ENCODE peak calls at places on chromosome 21, in five cellular contexts. S, C, M, X and L are unnamed samples.

GRCh38 chr21:25838809-25839208 is 104.0 kb downstream of the GABPA start:
- DNase-seq in S (no peak), C (no peak), M (no peak), X (no peak), L (no peak)

GRCh38 chr21:14850394-14850793 is 214.4 kb downstream of the NRIP1 start:
- DNase-seq in S (no peak), C (no peak), M (no peak), X (no peak), L (peak; percentile 50)

GRCh38 chr21:31755027-31755426 is 23.1 kb upstream of the SCAF4 start:
- DNase-seq in S (no peak), C (no peak), M (no peak), X (no peak), L (no peak)

GRCh38 chr21:44439211-44439600 is 16.1 kb upstream of the LRRC3 start:
- DNase-seq in S (no peak), C (no peak), M (peak; percentile 32), X (no peak), L (no peak)

GRCh38 chr21:25885405-25885804 is 150.6 kb downstream of the GABPA start:
- DNase-seq in S (no peak), C (no peak), M (no peak), X (no peak), L (peak; percentile 18)

GRCh38 chr21:25456672-25457071 is 150.6 kb downstream of the MRPL39 start:
- DNase-seq in S (no peak), C (no peak), M (no peak), X (no peak), L (peak; percentile 79)

GRCh38 chr21:45322231-45322959 is 34.7 kb upstream of the POFUT2 start:
- DNase-seq in S (no peak), C (no peak), M (no peak), X (peak; percentile 5), L (no peak)

GRCh38 chr21:28554660-28555475 is 437.8 kb downstream of the LTN1 start:
- DNase-seq in S (no peak), C (no peak), M (no peak), X (no peak), L (peak; percentile 62)

GRCh38 chr21:42496120-42496838 is at the start of gene RSPH1:
- DNase-seq in S (peak; percentile 99), C (peak; percentile 91), M (peak; percentile 100), X (peak; percentile 100), L (peak; percentile 98)
- TF ChIP-seq CTCF in S (no peak), C (no peak), M (no peak), X (no peak), L (no peak)

DNA sequence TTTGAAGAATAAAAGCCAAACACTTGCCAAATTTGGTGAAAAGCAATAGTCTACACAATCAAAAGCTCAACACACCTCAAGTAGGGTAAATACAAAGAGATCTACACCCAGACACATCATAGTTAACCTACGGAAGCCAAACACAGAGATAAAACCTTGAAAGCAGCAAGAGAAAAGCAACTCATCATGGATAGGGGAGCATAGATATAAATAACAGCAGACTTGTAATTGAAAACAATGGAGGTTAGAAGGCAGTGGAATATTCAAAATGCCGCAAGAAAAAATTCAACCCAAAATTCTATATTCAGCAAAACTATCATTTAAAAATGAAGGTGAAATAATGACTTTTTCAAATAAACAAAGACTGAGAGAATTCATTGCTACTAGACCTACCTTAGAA is 105.1 kb downstream of the ITSN1 start:
- DNase-seq in S (no peak), C (no peak), M (no peak), X (no peak), L (no peak)
- TF ChIP-seq CTCF in S (no peak), C (no peak), M (no peak), X (no peak), L (no peak)

GRCh38 chr21:17921579-17922530 is 102.7 kb upstream of the C21orf91 start:
- DNase-seq in S (no peak), C (no peak), M (no peak), X (no peak), L (peak; percentile 85)

GRCh38 chr21:17925000-17925610 is 105.9 kb upstream of the C21orf91 start:
- DNase-seq in S (peak; percentile 67), C (peak; percentile 41), M (no peak), X (no peak), L (peak; percentile 78)

GRCh38 chr21:17930102-17930501 is 110.9 kb upstream of the C21orf91 start:
- DNase-seq in S (no peak), C (no peak), M (no peak), X (no peak), L (no peak)

GRCh38 chr21:17929514-17929913 is 110.4 kb upstream of the C21orf91 start:
- DNase-seq in S (no peak), C (no peak), M (no peak), X (no peak), L (no peak)

DNA sequence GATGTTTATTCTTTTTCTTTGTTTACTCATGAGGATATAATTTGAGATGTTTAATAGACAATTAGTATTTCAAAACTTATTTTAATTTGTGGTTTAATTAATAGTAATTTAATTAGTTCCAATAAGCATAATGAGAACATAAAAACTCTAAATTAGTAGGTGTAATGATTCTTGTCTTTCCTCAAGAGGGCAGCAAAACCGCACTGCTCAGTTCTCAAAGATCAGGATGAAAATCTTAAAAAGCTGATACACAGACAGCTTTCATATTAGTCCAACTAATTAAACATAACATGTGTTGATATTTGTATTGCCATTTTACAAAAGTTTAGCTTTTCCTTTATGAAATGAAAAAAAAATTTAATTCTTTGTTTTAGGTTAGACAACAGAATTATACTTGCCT is 106.7 kb upstream of the C21orf91 start:
- DNase-seq in S (no peak), C (no peak), M (no peak), X (no peak), L (peak; percentile 68)
- TF ChIP-seq CTCF in S (peak; percentile 11), C (peak; percentile 31), M (peak; percentile 34), X (peak; percentile 61), L (peak; percentile 69)

GRCh38 chr21:35444391-35444790 is 395.3 kb upstream of the RUNX1 start:
- DNase-seq in S (no peak), C (no peak), M (no peak), X (no peak), L (no peak)

GRCh38 chr21:35438643-35439404 is 389.7 kb upstream of the RUNX1 start:
- DNase-seq in S (peak; percentile 17), C (no peak), M (no peak), X (no peak), L (peak; percentile 17)

GRCh38 chr21:35437941-35438340 is 388.8 kb upstream of the RUNX1 start:
- DNase-seq in S (no peak), C (no peak), M (no peak), X (no peak), L (no peak)

GRCh38 chr21:35436899-35437298 is 387.8 kb upstream of the RUNX1 start:
- DNase-seq in S (no peak), C (no peak), M (no peak), X (no peak), L (no peak)

GRCh38 chr21:35441868-35442582 is 392.9 kb upstream of the RUNX1 start:
- DNase-seq in S (no peak), C (no peak), M (no peak), X (no peak), L (no peak)
- TF ChIP-seq CTCF in S (no peak), C (no peak), M (no peak), X (no peak), L (peak; percentile 38)